ENCODE peak calls at places on chromosomes 13 and 19, in ten cellular contexts. E, T, M, L, V, A, K, U, Q and X are unnamed samples.

GRCh38 chr13:24747248-24748151 is 16.5 kb upstream of the RNF17 start:
- DNase-seq in E (no peak), T (no peak), M (no peak), L (peak; percentile 40), V (no peak), A (no peak), K (peak; percentile 24), U (no peak), Q (no peak), X (peak; percentile 15)

GRCh38 chr13:95788100-95788463 is 111.1 kb downstream of the DNAJC3 start:
- DNase-seq in E (no peak), T (no peak), M (no peak), L (no peak), V (no peak), A (no peak), K (no peak), U (no peak), Q (no peak), X (no peak)

GRCh38 chr19:51971624-51972023 is 15.0 kb downstream of the ZNF350 start:
- DNase-seq in E (no peak), T (no peak), M (no peak), L (peak; percentile 37), V (no peak), A (no peak), K (no peak), U (no peak), Q (peak; percentile 13), X (peak; percentile 57)

GRCh38 chr13:25136872-25137623 is 35.0 kb downstream of the AMER2 start:
- DNase-seq in E (no peak), T (no peak), M (no peak), L (no peak), V (no peak), A (no peak), K (no peak), U (no peak), Q (no peak), X (no peak)

GRCh38 chr19:12723643-12724426 is at the start of gene TNPO2:
- DNase-seq in E (peak; percentile 86), T (peak; percentile 58), M (peak; percentile 55), L (peak; percentile 90), V (peak; percentile 24), A (peak; percentile 60), K (peak; percentile 69), U (no peak), Q (peak; percentile 62), X (peak; percentile 76)

GRCh38 chr13:50650936-50651638 is 192.4 kb downstream of the DLEU7 start:
- DNase-seq in E (no peak), T (no peak), M (no peak), L (no peak), V (no peak), A (no peak), K (no peak), U (peak; percentile 66), Q (peak; percentile 46), X (no peak)

GRCh38 chr19:44741841-44742352 is 6.6 kb upstream of the BCL3 start:
- DNase-seq in E (peak; percentile 84), T (peak; percentile 97), M (peak; percentile 99), L (peak; percentile 96), V (peak; percentile 98), A (peak; percentile 98), K (peak; percentile 97), U (peak; percentile 99), Q (peak; percentile 100), X (peak; percentile 87)

GRCh38 chr13:35930665-35931631 is 200.2 kb downstream of the DCLK1 start:
- DNase-seq in E (no peak), T (no peak), M (peak; percentile 35), L (no peak), V (no peak), A (no peak), K (no peak), U (no peak), Q (peak; percentile 20), X (no peak)

GRCh38 chr13:21749410-21749809 is 78.5 kb downstream of the FGF9 start:
- DNase-seq in E (no peak), T (no peak), M (no peak), L (no peak), V (no peak), A (no peak), K (no peak), U (no peak), Q (peak; percentile 94), X (no peak)

GRCh38 chr13:100980171-100980570 is 305.6 kb upstream of the TMTC4 start:
- DNase-seq in E (no peak), T (no peak), M (no peak), L (no peak), V (no peak), A (no peak), K (no peak), U (no peak), Q (no peak), X (no peak)

GRCh38 chr13:79662882-79663281 is 181.9 kb downstream of the NDFIP2 start:
- DNase-seq in E (no peak), T (no peak), M (no peak), L (no peak), V (no peak), A (no peak), K (peak; percentile 10), U (no peak), Q (no peak), X (no peak)

GRCh38 chr19:58500242-58500641 is 11.6 kb downstream of the SLC27A5 start:
- DNase-seq in E (no peak), T (no peak), M (no peak), L (no peak), V (no peak), A (no peak), K (no peak), U (no peak), Q (no peak), X (no peak)

GRCh38 chr13:75197803-75198202 is 284.2 kb downstream of the TBC1D4 start:
- DNase-seq in E (no peak), T (no peak), M (no peak), L (no peak), V (no peak), A (no peak), K (no peak), U (no peak), Q (no peak), X (no peak)

GRCh38 chr13:53778937-53779336 is 750.3 kb downstream of the OLFM4 start:
- DNase-seq in E (no peak), T (no peak), M (no peak), L (no peak), V (no peak), A (no peak), K (no peak), U (no peak), Q (no peak), X (no peak)
- TF ChIP-seq POLR2A in E (no peak), T (no peak), M (no peak), L (no peak), V (no peak), A (no peak), K (no peak), U (no peak), Q (no peak), X (no peak)

GRCh38 chr19:36051637-36052036 is 2.4 kb downstream of the THAP8 start:
- DNase-seq in E (no peak), T (no peak), M (no peak), L (no peak), V (no peak), A (no peak), K (no peak), U (no peak), Q (no peak), X (no peak)

GRCh38 chr19:36054733-36055686 is at the start of gene WDR62:
- DNase-seq in E (peak; percentile 99), T (peak; percentile 93), M (peak; percentile 60), L (peak; percentile 91), V (peak; percentile 83), A (peak; percentile 94), K (peak; percentile 94), U (no peak), Q (no peak), X (peak; percentile 99)

GRCh38 chr19:36058481-36059179 is 3.9 kb downstream of the WDR62 start:
- DNase-seq in E (no peak), T (no peak), M (no peak), L (no peak), V (no peak), A (no peak), K (no peak), U (no peak), Q (no peak), X (no peak)

GRCh38 chr19:36051236-36051635 is 2.8 kb downstream of the THAP8 start:
- DNase-seq in E (peak; percentile 49), T (no peak), M (no peak), L (no peak), V (peak; percentile 33), A (no peak), K (no peak), U (no peak), Q (no peak), X (no peak)

DNA sequence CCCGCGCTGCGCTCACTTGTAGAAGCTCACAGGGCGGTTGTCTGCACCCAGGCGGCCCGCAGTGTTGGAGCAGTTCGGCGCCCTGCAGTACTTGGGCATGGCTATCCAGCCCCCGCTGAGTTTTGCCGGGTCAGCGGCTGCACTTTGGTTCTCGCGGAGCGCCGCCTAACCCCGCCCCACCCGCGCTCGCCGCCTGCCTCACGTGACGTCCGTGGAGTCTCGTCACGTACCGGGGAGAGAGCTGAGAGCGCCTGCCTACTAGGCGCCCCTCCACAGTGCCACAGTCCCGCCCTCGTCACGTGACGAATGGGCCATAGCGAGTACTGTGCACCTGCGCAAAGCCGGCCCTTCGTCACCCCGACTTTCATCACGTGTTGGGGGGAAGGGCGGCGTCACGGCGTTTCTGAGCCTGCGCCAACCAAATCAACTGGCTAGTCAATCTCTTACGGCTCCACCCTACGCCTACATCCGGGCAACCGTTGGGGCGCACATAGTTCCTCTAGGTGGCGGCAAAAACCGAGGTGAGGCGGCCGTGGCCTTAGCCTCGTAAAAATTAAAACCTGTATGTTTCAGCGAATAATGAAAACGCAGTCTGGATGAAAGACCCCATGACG is at the start of gene THAP8:
- DNase-seq in E (peak; percentile 98), T (peak; percentile 100), M (peak; percentile 100), L (peak; percentile 97), V (peak; percentile 97), A (peak; percentile 100), K (peak; percentile 100), U (peak; percentile 100), Q (peak; percentile 99), X (peak; percentile 100)
- TF ChIP-seq POLR2A in E (peak; percentile 79), T (peak; percentile 73), M (peak; percentile 80), L (peak; percentile 65), V (peak; percentile 56), A (no peak), K (peak; percentile 80), U (no peak), Q (peak; percentile 72), X (peak; percentile 82)

DNA sequence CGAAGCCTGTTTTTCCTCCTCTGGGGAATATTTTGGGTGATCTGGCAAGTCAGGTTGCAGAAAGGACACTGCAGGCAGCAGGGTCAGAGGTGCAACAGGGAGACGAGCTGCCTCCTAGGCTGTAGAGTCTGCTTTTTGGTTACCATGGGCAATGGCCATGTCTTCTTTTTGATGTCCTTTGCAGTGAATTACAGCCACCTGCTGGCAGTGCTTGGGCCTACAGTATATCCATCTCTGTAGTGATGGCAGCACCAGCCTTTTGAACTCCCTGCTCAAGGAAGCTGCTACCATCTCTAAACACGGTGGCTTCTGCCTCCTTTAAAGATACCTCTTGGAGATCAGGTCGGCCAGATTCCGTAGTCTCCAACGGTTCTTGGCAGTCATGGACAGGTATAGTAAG is 73.9 kb downstream of the WTIP start:
- DNase-seq in E (no peak), T (no peak), M (no peak), L (peak; percentile 20), V (peak; percentile 24), A (no peak), K (no peak), U (no peak), Q (no peak), X (no peak)
- TF ChIP-seq POLR2A in E (no peak), T (no peak), M (no peak), L (no peak), V (no peak), A (no peak), K (no peak), U (no peak), Q (no peak), X (no peak)

GRCh38 chr19:5890099-5890498 is 13.5 kb downstream of the NDUFA11 start:
- DNase-seq in E (no peak), T (no peak), M (no peak), L (no peak), V (no peak), A (no peak), K (no peak), U (no peak), Q (no peak), X (no peak)
- TF ChIP-seq POLR2A in E (peak; percentile 11), T (no peak), M (no peak), L (no peak), V (no peak), A (no peak), K (no peak), U (no peak), Q (no peak), X (no peak)